ENCODE peak calls at places on chromosomes 7 and 10, in five cellular contexts. B, A, K, M and T are unnamed samples.

GRCh38 chr10:68167271-68167670 is 58.0 kb downstream of the MYPN start:
- DNase-seq in B (no peak), A (no peak), K (no peak), M (no peak), T (no peak)

GRCh38 chr10:21808525-21808924 is 195.0 kb downstream of the DNAJC1 start:
- DNase-seq in B (no peak), A (no peak), K (no peak), M (peak), T (no peak)

GRCh38 chr10:113095419-113095818 is 145.4 kb downstream of the TCF7L2 start:
- DNase-seq in B (no peak), A (no peak), K (no peak), M (no peak), T (no peak)

GRCh38 chr10:95377950-95378349 is 87.1 kb upstream of the PDLIM1 start:
- DNase-seq in B (no peak), A (no peak), K (no peak), M (no peak), T (no peak)

GRCh38 chr10:16497911-16498310 is 23.8 kb downstream of the C1QL3 start:
- DNase-seq in B (no peak), A (no peak), K (no peak), M (no peak), T (no peak)

GRCh38 chr10:123241391-123242141 is 87.4 kb downstream of the BUB3 start:
- DNase-seq in B (no peak), A (no peak), K (peak), M (no peak), T (no peak)

GRCh38 chr10:18140149-18140956 is at the start of gene CACNB2:
- DNase-seq in B (peak), A (no peak), K (peak), M (peak), T (no peak)

GRCh38 chr10:97454330-97455036 is 8.5 kb downstream of the ZDHHC16 start:
- DNase-seq in B (no peak), A (no peak), K (no peak), M (no peak), T (no peak)

GRCh38 chr7:138089080-138089901 is 13.0 kb downstream of the AKR1D1 start:
- DNase-seq in B (no peak), A (no peak), K (peak), M (no peak), T (no peak)

GRCh38 chr10:98427011-98427515 is 12.1 kb upstream of the PYROXD2 start:
- DNase-seq in B (no peak), A (no peak), K (no peak), M (no peak), T (no peak)

GRCh38 chr7:25289522-25289921 is 61.2 kb upstream of the NPVF start:
- DNase-seq in B (no peak), A (no peak), K (no peak), M (no peak), T (no peak)

GRCh38 chr7:152366662-152367061 is 69.1 kb downstream of the KMT2C start:
- DNase-seq in B (no peak), A (no peak), K (no peak), M (no peak), T (no peak)

GRCh38 chr10:75685187-75685586 is 253.8 kb downstream of the LRMDA start:
- DNase-seq in B (no peak), A (no peak), K (no peak), M (peak), T (no peak)

GRCh38 chr10:61975107-61975932 is 73.8 kb downstream of the ARID5B start:
- DNase-seq in B (no peak), A (no peak), K (no peak), M (no peak), T (peak)

GRCh38 chr10:17123961-17124360 is 5.7 kb downstream of the CUBN start:
- DNase-seq in B (no peak), A (no peak), K (peak), M (no peak), T (no peak)

GRCh38 chr10:30115391-30116253 is 56.2 kb upstream of the JCAD start:
- DNase-seq in B (no peak), A (no peak), K (no peak), M (peak), T (no peak)

GRCh38 chr7:129122751-129123516 is 21.6 kb upstream of the TSPAN33 start:
- DNase-seq in B (no peak), A (peak), K (no peak), M (no peak), T (no peak)

GRCh38 chr7:130554481-130554880 is 62.6 kb downstream of the MEST start:
- DNase-seq in B (no peak), A (no peak), K (no peak), M (no peak), T (no peak)

GRCh38 chr10:43606323-43607198 is at the start of gene ZNF485:
- DNase-seq in B (peak), A (no peak), K (peak), M (peak), T (peak)

GRCh38 chr7:129781856-129782256 is 170.3 kb downstream of the NRF1 start:
- DNase-seq in B (peak), A (no peak), K (no peak), M (peak), T (no peak)

GRCh38 chr7:50728184-50728583 is 54.5 kb downstream of the GRB10 start:
- DNase-seq in B (no peak), A (no peak), K (no peak), M (no peak), T (no peak)

GRCh38 chr7:157873664-157874063 is 536.9 kb downstream of the DNAJB6 start:
- DNase-seq in B (no peak), A (no peak), K (no peak), M (no peak), T (no peak)

GRCh38 chr10:91944880-91945630 is 21.5 kb downstream of the BTAF1 start:
- DNase-seq in B (no peak), A (peak), K (no peak), M (no peak), T (no peak)

GRCh38 chr7:27179503-27180430 is 5.3 kb downstream of the HOXA11 start:
- DNase-seq in B (peak), A (no peak), K (peak), M (peak), T (peak)

DNA sequence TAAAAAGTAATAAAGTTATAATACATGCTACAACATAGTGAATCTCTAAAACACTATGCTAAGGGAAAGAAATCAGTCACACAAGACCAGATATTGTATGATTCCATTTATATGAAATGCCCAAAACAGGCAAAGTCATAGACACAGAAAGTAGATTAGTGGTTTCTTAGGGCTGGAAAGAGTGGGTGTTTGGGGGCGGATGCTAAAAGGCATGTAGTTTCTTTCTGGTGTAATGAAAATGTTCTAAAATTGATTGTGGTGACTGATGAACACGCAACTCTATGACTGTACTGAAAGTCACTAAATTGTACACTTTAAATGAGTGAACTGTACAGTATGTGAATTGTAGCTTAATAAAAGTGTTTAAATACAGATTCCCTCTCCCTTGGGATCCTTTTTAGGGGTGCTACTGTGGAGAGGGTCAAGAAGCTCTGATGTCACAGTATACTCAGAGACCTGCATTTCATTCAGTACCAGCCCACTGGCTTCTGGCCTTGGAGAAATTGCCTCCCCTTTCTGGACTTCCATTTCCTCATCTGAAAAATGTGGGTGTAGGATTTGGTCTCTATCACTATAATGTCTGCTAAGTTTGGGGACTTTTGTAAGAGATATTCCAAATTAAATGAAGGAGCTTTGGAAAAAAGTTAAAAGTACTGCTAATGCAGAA is 46.4 kb downstream of the AOAH start:
- DNase-seq in B (no peak), A (no peak), K (no peak), M (no peak), T (no peak)
- TF ChIP-seq CREB1 in B (no peak), A (no peak), K (no peak), M (no peak), T (no peak)

GRCh38 chr7:469591-469961 is 50.1 kb downstream of the PDGFA start:
- DNase-seq in B (no peak), A (no peak), K (no peak), M (no peak), T (no peak)

GRCh38 chr7:468141-468540 is 51.5 kb downstream of the PDGFA start:
- DNase-seq in B (no peak), A (no peak), K (no peak), M (no peak), T (no peak)

GRCh38 chr7:467393-467828 is 52.2 kb downstream of the PDGFA start:
- DNase-seq in B (no peak), A (no peak), K (no peak), M (no peak), T (no peak)

GRCh38 chr7:466465-467191 is 53.0 kb downstream of the PDGFA start:
- DNase-seq in B (peak), A (no peak), K (no peak), M (no peak), T (no peak)

DNA sequence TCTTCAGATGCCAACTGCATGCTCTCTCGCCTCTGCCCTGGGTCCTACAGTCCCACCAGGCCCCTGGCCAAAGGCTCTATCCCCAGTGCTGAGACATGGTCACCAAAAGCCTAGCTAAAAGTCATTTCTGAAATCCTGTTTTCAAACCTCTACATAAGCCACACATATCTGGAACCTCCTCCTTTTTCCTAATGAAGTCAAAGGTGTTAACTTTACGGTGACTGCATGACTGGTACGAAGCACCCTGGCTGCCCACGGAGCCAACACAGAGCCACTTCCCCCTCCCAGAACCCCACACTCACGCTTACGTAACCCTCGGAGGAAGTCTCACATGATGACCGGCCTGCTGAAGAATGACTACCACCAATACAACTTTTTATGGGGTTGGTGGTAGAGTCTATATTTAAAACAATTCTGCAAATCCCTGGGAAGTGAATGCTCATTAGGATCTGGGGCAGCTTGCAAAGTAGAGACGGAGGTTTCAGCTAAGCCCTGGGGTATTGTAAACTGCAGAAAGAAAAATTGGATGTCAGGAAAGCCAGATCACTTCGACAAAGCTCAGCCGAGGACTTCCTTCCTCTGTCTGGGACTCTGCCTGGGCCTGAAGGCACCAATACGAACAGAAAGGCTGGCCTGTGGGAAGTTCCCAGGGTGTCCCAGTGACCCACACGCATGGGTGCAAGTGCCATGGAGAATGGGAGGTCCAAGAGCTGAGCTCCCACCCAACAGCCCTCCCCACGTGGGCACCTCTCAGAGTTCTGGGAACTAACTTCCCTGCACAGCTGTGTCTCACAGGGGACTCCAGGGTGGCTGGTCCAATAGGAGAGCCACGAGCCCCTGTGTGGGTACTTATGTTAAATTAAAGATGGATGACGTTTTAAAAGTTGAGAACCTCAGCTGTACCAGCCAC is 50.7 kb downstream of the PDGFA start:
- DNase-seq in B (no peak), A (no peak), K (no peak), M (no peak), T (no peak)
- TF ChIP-seq CREB1 in B (no peak), A (no peak), K (no peak), M (no peak), T (no peak)

GRCh38 chr10:110425684-110426293 is 71.9 kb upstream of the DUSP5 start:
- DNase-seq in B (no peak), A (peak), K (peak), M (no peak), T (no peak)
- TF ChIP-seq CREB1 in B (no peak), A (peak), K (no peak), M (no peak), T (no peak)

DNA sequence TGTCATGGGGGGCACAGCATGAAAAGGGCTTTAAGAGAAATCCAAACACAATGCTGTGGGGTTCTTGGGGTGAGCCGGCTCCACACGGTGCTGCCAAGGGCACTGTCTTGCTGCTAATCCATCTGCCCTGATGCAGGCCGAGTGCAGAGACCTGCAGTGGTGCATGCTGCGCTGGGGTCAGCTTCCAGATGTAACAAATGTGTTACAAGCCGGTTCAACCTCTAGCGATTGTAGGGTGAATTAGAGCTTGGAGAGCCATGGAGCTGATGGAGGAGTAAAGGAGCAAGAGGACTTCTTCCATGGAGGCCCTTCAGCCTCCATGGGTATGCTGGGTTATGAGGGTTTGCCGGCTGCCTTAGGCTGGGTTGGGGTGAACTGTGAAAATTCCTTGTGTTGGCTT is 402.3 kb downstream of the TYW1 start:
- DNase-seq in B (no peak), A (no peak), K (no peak), M (no peak), T (no peak)
- TF ChIP-seq CREB1 in B (no peak), A (no peak), K (no peak), M (no peak), T (no peak)

DNA sequence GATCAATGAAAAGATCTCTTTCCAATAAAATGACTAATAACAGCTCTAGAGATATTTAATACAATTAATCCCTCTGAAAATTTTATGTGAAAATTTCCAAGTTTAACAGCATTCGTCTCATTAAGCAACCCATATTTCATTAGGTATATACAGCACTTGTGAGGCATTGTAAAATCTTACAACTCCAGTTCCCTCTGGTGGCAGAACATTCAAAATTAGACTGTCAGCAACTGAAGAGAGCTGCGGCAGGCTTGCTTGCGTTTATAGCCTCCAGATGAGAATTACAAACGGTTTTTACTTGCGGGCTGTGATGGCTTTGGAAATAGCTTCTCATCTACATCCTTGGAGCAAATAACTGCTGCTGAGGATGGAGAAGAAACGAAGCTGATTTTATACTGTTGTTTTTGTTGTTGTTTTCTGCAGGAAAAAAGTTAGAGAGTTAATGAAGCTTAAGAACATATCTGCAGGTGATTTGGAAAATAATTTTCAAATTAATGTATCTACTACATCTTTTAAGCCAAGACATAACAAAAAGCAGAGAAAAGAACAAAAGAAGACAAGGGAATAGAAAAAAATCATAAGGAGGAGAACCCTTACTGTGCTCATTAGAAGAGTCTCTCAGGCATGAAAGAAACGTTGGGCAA is 171.3 kb downstream of the MAGI2 start:
- DNase-seq in B (no peak), A (no peak), K (no peak), M (peak), T (no peak)
- TF ChIP-seq CREB1 in B (no peak), A (no peak), K (no peak), M (no peak), T (no peak)